ENCODE peak calls at places on chromosomes 13 and 19, in ten cellular contexts. One of them, this sample, is unnamed. For H3K27me3, the result is how much of the 10 kb centered on the place peaks cover.

GRCh38 chr13:97193577-97193976 is 28.6 kb upstream of the MBNL2 start:
- DNase-seq in CD8-positive, alpha-beta T cell: no peak
- DNase-seq in adrenal gland: no peak
- DNase-seq in uterus: no peak
- DNase-seq in tibial nerve: no peak
- DNase-seq in neural progenitor cell: no peak
- DNase-seq in psoas muscle: no peak
- DNase-seq in suprapubic skin: no peak
- DNase-seq in AG04450: no peak
- DNase-seq in brain microvascular endothelial cell: no peak
- DNase-seq in this sample: no peak

GRCh38 chr19:45972944-45973525 is 630 bp downstream of the NOVA2 start:
- DNase-seq in neural progenitor cell: peak
- DNase-seq in AG04450: no peak
- DNase-seq in brain microvascular endothelial cell: no peak
- DNase-seq in adrenal gland: no peak
- DNase-seq in CD8-positive, alpha-beta T cell: no peak
- DNase-seq in suprapubic skin: no peak
- DNase-seq in psoas muscle: no peak
- DNase-seq in tibial nerve: no peak
- DNase-seq in uterus: no peak
- DNase-seq in this sample: no peak

GRCh38 chr19:34733266-34733825 is 697 bp upstream of the ZNF181 start:
- DNase-seq in neural progenitor cell: peak
- DNase-seq in CD8-positive, alpha-beta T cell: no peak
- DNase-seq in AG04450: no peak
- DNase-seq in brain microvascular endothelial cell: no peak
- DNase-seq in adrenal gland: peak
- DNase-seq in tibial nerve: peak
- DNase-seq in psoas muscle: peak
- DNase-seq in suprapubic skin: peak
- DNase-seq in uterus: peak
- DNase-seq in this sample: no peak

GRCh38 chr13:101489635-101490034 is 37.2 kb downstream of the ITGBL1 start:
- DNase-seq in brain microvascular endothelial cell: peak
- DNase-seq in suprapubic skin: no peak
- DNase-seq in neural progenitor cell: no peak
- DNase-seq in tibial nerve: no peak
- DNase-seq in adrenal gland: no peak
- DNase-seq in psoas muscle: no peak
- DNase-seq in AG04450: no peak
- DNase-seq in CD8-positive, alpha-beta T cell: no peak
- DNase-seq in uterus: no peak
- DNase-seq in this sample: peak

GRCh38 chr19:11130824-11131455 is 24.6 kb downstream of the SPC24 start:
- DNase-seq in neural progenitor cell: peak
- DNase-seq in CD8-positive, alpha-beta T cell: peak
- DNase-seq in adrenal gland: peak
- DNase-seq in brain microvascular endothelial cell: peak
- DNase-seq in psoas muscle: peak
- DNase-seq in suprapubic skin: peak
- DNase-seq in uterus: peak
- DNase-seq in tibial nerve: peak
- DNase-seq in AG04450: peak
- DNase-seq in this sample: peak

GRCh38 chr13:77521595-77522367 is 13.7 kb upstream of the SCEL start:
- DNase-seq in tibial nerve: no peak
- DNase-seq in AG04450: no peak
- DNase-seq in CD8-positive, alpha-beta T cell: no peak
- DNase-seq in uterus: no peak
- DNase-seq in suprapubic skin: no peak
- DNase-seq in adrenal gland: no peak
- DNase-seq in psoas muscle: no peak
- DNase-seq in neural progenitor cell: peak
- DNase-seq in brain microvascular endothelial cell: no peak
- DNase-seq in this sample: no peak

GRCh38 chr19:7871530-7872305 is 2.5 kb downstream of the PRR36 start:
- DNase-seq in CD8-positive, alpha-beta T cell: peak
- DNase-seq in psoas muscle: peak
- DNase-seq in tibial nerve: peak
- DNase-seq in suprapubic skin: peak
- DNase-seq in adrenal gland: peak
- DNase-seq in uterus: peak
- DNase-seq in AG04450: peak
- DNase-seq in neural progenitor cell: peak
- DNase-seq in brain microvascular endothelial cell: peak
- DNase-seq in this sample: peak

GRCh38 chr13:21088534-21088933 is 27.1 kb upstream of the LATS2 start:
- DNase-seq in AG04450: no peak
- DNase-seq in tibial nerve: no peak
- DNase-seq in neural progenitor cell: no peak
- DNase-seq in brain microvascular endothelial cell: no peak
- DNase-seq in psoas muscle: no peak
- DNase-seq in CD8-positive, alpha-beta T cell: no peak
- DNase-seq in uterus: no peak
- DNase-seq in adrenal gland: no peak
- DNase-seq in suprapubic skin: no peak
- DNase-seq in this sample: no peak

GRCh38 chr13:26772531-26772930 is 11.9 kb upstream of the GPR12 start:
- DNase-seq in uterus: no peak
- DNase-seq in adrenal gland: no peak
- DNase-seq in brain microvascular endothelial cell: no peak
- DNase-seq in psoas muscle: no peak
- DNase-seq in neural progenitor cell: no peak
- DNase-seq in suprapubic skin: no peak
- DNase-seq in CD8-positive, alpha-beta T cell: no peak
- DNase-seq in AG04450: no peak
- DNase-seq in tibial nerve: no peak
- DNase-seq in this sample: no peak

GRCh38 chr13:26771796-26772195 is 11.2 kb upstream of the GPR12 start:
- DNase-seq in psoas muscle: no peak
- DNase-seq in suprapubic skin: no peak
- DNase-seq in tibial nerve: no peak
- DNase-seq in uterus: no peak
- DNase-seq in CD8-positive, alpha-beta T cell: no peak
- DNase-seq in AG04450: no peak
- DNase-seq in neural progenitor cell: no peak
- DNase-seq in adrenal gland: no peak
- DNase-seq in brain microvascular endothelial cell: no peak
- DNase-seq in this sample: no peak
- H3K27me3 ChIP-seq in psoas muscle: under half
- H3K27me3 ChIP-seq in suprapubic skin: under half
- H3K27me3 ChIP-seq in tibial nerve: under half
- H3K27me3 ChIP-seq in uterus: under half
- H3K27me3 ChIP-seq in CD8-positive, alpha-beta T cell: under half
- H3K27me3 ChIP-seq in AG04450: under half
- H3K27me3 ChIP-seq in neural progenitor cell: under half
- H3K27me3 ChIP-seq in adrenal gland: under half
- H3K27me3 ChIP-seq in brain microvascular endothelial cell: under half
- H3K27me3 ChIP-seq in this sample: under half

DNA sequence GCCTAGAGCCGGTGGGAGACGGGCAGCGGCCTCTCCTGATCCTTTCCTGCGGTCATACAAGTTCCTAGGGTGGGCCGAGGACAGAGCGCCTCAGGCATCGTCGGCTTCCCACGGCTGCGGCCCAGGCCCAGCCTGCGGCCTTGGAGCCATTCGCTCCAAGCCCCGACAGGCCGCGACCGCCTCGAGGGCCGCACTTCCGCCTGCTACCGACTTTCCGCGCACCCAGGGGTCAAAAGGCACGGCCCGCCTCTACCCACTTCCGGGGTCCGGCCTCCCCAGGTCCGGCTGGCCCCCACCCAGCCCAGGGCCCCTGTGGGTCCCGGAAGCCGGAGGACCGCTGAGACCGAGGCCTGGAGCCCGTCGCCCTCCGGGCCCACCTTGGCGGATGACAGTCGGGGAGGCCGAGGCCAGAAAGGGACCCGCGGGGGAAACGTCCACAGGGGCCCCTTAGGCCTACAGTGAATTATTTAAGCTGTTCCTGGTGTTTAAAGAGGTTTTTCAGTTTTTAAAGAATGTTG is 16.2 kb downstream of the ZIC2 start:
- DNase-seq in suprapubic skin: no peak
- DNase-seq in AG04450: no peak
- DNase-seq in uterus: no peak
- DNase-seq in adrenal gland: no peak
- DNase-seq in neural progenitor cell: no peak
- DNase-seq in tibial nerve: no peak
- DNase-seq in brain microvascular endothelial cell: no peak
- DNase-seq in CD8-positive, alpha-beta T cell: no peak
- DNase-seq in psoas muscle: no peak
- DNase-seq in this sample: no peak
- H3K27me3 ChIP-seq in suprapubic skin: half or more
- H3K27me3 ChIP-seq in AG04450: half or more
- H3K27me3 ChIP-seq in uterus: half or more
- H3K27me3 ChIP-seq in adrenal gland: half or more
- H3K27me3 ChIP-seq in neural progenitor cell: half or more
- H3K27me3 ChIP-seq in tibial nerve: under half
- H3K27me3 ChIP-seq in brain microvascular endothelial cell: under half
- H3K27me3 ChIP-seq in CD8-positive, alpha-beta T cell: half or more
- H3K27me3 ChIP-seq in psoas muscle: under half
- H3K27me3 ChIP-seq in this sample: half or more

GRCh38 chr13:113920606-113921306 is 53.1 kb downstream of the C13orf46 start:
- DNase-seq in adrenal gland: peak
- DNase-seq in neural progenitor cell: no peak
- DNase-seq in CD8-positive, alpha-beta T cell: no peak
- DNase-seq in suprapubic skin: peak
- DNase-seq in tibial nerve: no peak
- DNase-seq in AG04450: no peak
- DNase-seq in psoas muscle: no peak
- DNase-seq in brain microvascular endothelial cell: no peak
- DNase-seq in uterus: no peak
- DNase-seq in this sample: no peak
- H3K27me3 ChIP-seq in adrenal gland: under half
- H3K27me3 ChIP-seq in neural progenitor cell: under half
- H3K27me3 ChIP-seq in CD8-positive, alpha-beta T cell: under half
- H3K27me3 ChIP-seq in suprapubic skin: under half
- H3K27me3 ChIP-seq in tibial nerve: under half
- H3K27me3 ChIP-seq in AG04450: under half
- H3K27me3 ChIP-seq in psoas muscle: under half
- H3K27me3 ChIP-seq in brain microvascular endothelial cell: under half
- H3K27me3 ChIP-seq in uterus: under half
- H3K27me3 ChIP-seq in this sample: under half

GRCh38 chr13:99064624-99065249 is 86.9 kb upstream of the DOCK9 start:
- DNase-seq in brain microvascular endothelial cell: no peak
- DNase-seq in uterus: no peak
- DNase-seq in psoas muscle: no peak
- DNase-seq in AG04450: no peak
- DNase-seq in adrenal gland: no peak
- DNase-seq in neural progenitor cell: no peak
- DNase-seq in CD8-positive, alpha-beta T cell: no peak
- DNase-seq in suprapubic skin: no peak
- DNase-seq in tibial nerve: no peak
- DNase-seq in this sample: no peak

GRCh38 chr13:99063952-99064351 is 86.1 kb upstream of the DOCK9 start:
- DNase-seq in CD8-positive, alpha-beta T cell: no peak
- DNase-seq in brain microvascular endothelial cell: no peak
- DNase-seq in tibial nerve: no peak
- DNase-seq in psoas muscle: no peak
- DNase-seq in suprapubic skin: no peak
- DNase-seq in adrenal gland: no peak
- DNase-seq in uterus: no peak
- DNase-seq in AG04450: no peak
- DNase-seq in neural progenitor cell: no peak
- DNase-seq in this sample: peak

GRCh38 chr13:99061411-99061810 is 83.5 kb upstream of the DOCK9 start:
- DNase-seq in CD8-positive, alpha-beta T cell: no peak
- DNase-seq in brain microvascular endothelial cell: no peak
- DNase-seq in tibial nerve: no peak
- DNase-seq in suprapubic skin: no peak
- DNase-seq in AG04450: no peak
- DNase-seq in psoas muscle: no peak
- DNase-seq in neural progenitor cell: no peak
- DNase-seq in adrenal gland: no peak
- DNase-seq in uterus: no peak
- DNase-seq in this sample: no peak

GRCh38 chr13:99063178-99063577 is 85.3 kb upstream of the DOCK9 start:
- DNase-seq in neural progenitor cell: no peak
- DNase-seq in uterus: no peak
- DNase-seq in tibial nerve: no peak
- DNase-seq in suprapubic skin: no peak
- DNase-seq in AG04450: no peak
- DNase-seq in CD8-positive, alpha-beta T cell: no peak
- DNase-seq in brain microvascular endothelial cell: no peak
- DNase-seq in adrenal gland: no peak
- DNase-seq in psoas muscle: no peak
- DNase-seq in this sample: no peak

GRCh38 chr13:99062593-99062992 is 84.7 kb upstream of the DOCK9 start:
- DNase-seq in psoas muscle: peak
- DNase-seq in neural progenitor cell: no peak
- DNase-seq in AG04450: no peak
- DNase-seq in adrenal gland: peak
- DNase-seq in uterus: peak
- DNase-seq in tibial nerve: no peak
- DNase-seq in CD8-positive, alpha-beta T cell: no peak
- DNase-seq in suprapubic skin: no peak
- DNase-seq in brain microvascular endothelial cell: peak
- DNase-seq in this sample: peak
- H3K27me3 ChIP-seq in psoas muscle: under half
- H3K27me3 ChIP-seq in neural progenitor cell: under half
- H3K27me3 ChIP-seq in AG04450: under half
- H3K27me3 ChIP-seq in adrenal gland: under half
- H3K27me3 ChIP-seq in uterus: under half
- H3K27me3 ChIP-seq in tibial nerve: under half
- H3K27me3 ChIP-seq in CD8-positive, alpha-beta T cell: under half
- H3K27me3 ChIP-seq in suprapubic skin: under half
- H3K27me3 ChIP-seq in brain microvascular endothelial cell: under half
- H3K27me3 ChIP-seq in this sample: under half

GRCh38 chr19:51192689-51193088 is 32.2 kb upstream of the CD33 start:
- DNase-seq in brain microvascular endothelial cell: no peak
- DNase-seq in adrenal gland: no peak
- DNase-seq in psoas muscle: no peak
- DNase-seq in neural progenitor cell: no peak
- DNase-seq in suprapubic skin: no peak
- DNase-seq in AG04450: no peak
- DNase-seq in tibial nerve: no peak
- DNase-seq in CD8-positive, alpha-beta T cell: no peak
- DNase-seq in uterus: no peak
- DNase-seq in this sample: no peak
- H3K27me3 ChIP-seq in brain microvascular endothelial cell: under half
- H3K27me3 ChIP-seq in adrenal gland: under half
- H3K27me3 ChIP-seq in psoas muscle: under half
- H3K27me3 ChIP-seq in neural progenitor cell: under half
- H3K27me3 ChIP-seq in suprapubic skin: under half
- H3K27me3 ChIP-seq in AG04450: under half
- H3K27me3 ChIP-seq in tibial nerve: under half
- H3K27me3 ChIP-seq in CD8-positive, alpha-beta T cell: under half
- H3K27me3 ChIP-seq in uterus: under half
- H3K27me3 ChIP-seq in this sample: under half

This sample was measured in IMR-90.